ENCODE peak calls at places on chromosome 1, in four cellular contexts. Z is HCT116, D is H1, T is K562. G is an unnamed sample.

GRCh38 chr1:172531412-172531811 is 1.5 kb upstream of the SUCO start:
- DNase-seq in Z (no peak), D (no peak), T (no peak), G (no peak)

GRCh38 chr1:166910396-166910994 is 34.4 kb upstream of the TADA1 start:
- DNase-seq in Z (peak), D (peak), T (peak), G (peak)

GRCh38 chr1:214637722-214638473 is 34.9 kb downstream of the CENPF start:
- DNase-seq in Z (peak), D (no peak), T (peak), G (peak)

GRCh38 chr1:69055223-69055622 is 512.5 kb upstream of the LRRC7 start:
- DNase-seq in Z (no peak), D (no peak), T (no peak), G (no peak)

GRCh38 chr1:92201973-92202372 is 15.7 kb upstream of the C1orf146 start:
- DNase-seq in Z (no peak), D (no peak), T (no peak), G (no peak)

GRCh38 chr1:145786271-145786670 is 37.6 kb downstream of the RNF115 start:
- DNase-seq in Z (no peak), D (no peak), T (no peak), G (no peak)

GRCh38 chr1:72845981-72846380 is 563.6 kb upstream of the NEGR1 start:
- DNase-seq in Z (no peak), D (no peak), T (no peak), G (no peak)

GRCh38 chr1:37634554-37635308 is at the start of gene RSPO1:
- DNase-seq in Z (no peak), D (no peak), T (peak), G (no peak)

GRCh38 chr1:211566431-211567025 is 12.4 kb downstream of the SLC30A1 start:
- DNase-seq in Z (no peak), D (no peak), T (no peak), G (no peak)

GRCh38 chr1:92957020-92957734 is 4.1 kb downstream of the DIPK1A start:
- DNase-seq in Z (no peak), D (no peak), T (peak), G (no peak)

GRCh38 chr1:227043755-227044154 is 103.7 kb downstream of the COQ8A start:
- DNase-seq in Z (no peak), D (no peak), T (peak), G (no peak)

GRCh38 chr1:45954401-45954847 is 151.0 kb downstream of the MAST2 start:
- DNase-seq in Z (peak), D (no peak), T (no peak), G (peak)
- TF ChIP-seq YY1 in Z (no peak), D (no peak), T (no peak), G (no peak)

GRCh38 chr1:65148548-65149390 is 766 bp downstream of the AK4 start:
- DNase-seq in Z (no peak), D (peak), T (peak), G (no peak)
- TF ChIP-seq POLR2A in Z (no peak), D (peak), T (no peak), G (peak)

GRCh38 chr1:45329445-45329844 is 2.8 kb downstream of the HPDL start:
- DNase-seq in Z (no peak), D (peak), T (no peak), G (no peak)

GRCh38 chr1:45326627-45327591 is at the start of gene HPDL:
- DNase-seq in Z (no peak), D (peak), T (peak), G (no peak)

GRCh38 chr1:45328680-45329079 is 2.0 kb downstream of the HPDL start:
- DNase-seq in Z (no peak), D (no peak), T (peak), G (no peak)

GRCh38 chr1:45325816-45326506 is 734 bp upstream of the HPDL start:
- DNase-seq in Z (no peak), D (no peak), T (peak), G (no peak)

GRCh38 chr1:45327644-45328515 is 1.2 kb downstream of the HPDL start:
- DNase-seq in Z (no peak), D (no peak), T (peak), G (no peak)
- TF ChIP-seq YY1 in Z (no peak), D (no peak), T (no peak), G (no peak)

DNA sequence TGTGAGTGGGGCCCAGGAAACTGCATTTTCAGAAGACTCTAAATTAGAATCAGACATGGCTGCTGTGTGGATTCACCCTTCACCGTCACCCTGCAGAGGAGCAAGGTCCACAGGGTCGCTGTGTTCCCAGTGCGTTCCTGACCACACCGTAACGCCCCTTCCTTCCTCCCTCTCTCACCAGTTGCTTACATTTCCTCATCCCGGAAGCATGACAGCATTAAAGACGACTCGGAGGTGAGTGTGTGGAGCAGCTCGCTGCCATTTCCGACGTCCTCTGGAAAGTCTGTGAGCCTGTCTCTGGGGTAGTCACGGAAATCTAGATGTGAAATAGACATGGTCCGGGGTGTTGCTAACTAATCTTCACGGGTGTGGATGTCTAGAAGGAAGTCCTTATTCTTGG is 45.9 kb downstream of the FAAP20 start:
- DNase-seq in Z (no peak), D (no peak), T (no peak), G (no peak)
- TF ChIP-seq POLR2A in Z (no peak), D (no peak), T (no peak), G (no peak)

DNA sequence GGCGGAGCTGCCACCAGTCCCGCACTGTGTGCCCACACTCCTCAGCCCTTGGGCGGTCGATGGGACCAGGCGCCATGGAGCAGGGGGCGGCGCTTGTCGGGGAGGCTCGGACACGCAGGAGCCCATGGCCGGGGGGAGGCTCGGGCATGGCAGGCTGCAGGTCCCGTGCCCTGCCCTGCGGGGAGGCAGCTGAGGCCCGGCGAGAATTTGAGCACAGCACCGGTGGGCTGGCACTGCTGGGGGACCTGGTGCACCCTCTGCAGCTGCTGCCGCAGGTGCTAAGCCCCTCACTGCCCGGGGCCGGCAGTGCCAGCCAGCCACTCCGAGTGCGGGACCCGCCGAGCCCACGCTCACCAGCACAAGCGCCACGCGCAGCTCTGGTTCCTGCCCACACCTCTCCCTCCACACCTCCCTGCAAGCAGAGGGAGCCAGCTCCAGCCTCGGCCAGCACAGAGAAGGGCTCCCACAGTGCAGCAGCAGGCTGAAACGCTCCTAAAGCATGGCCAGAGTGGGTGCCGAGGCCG is 267.7 kb downstream of the RYR2 start:
- DNase-seq in Z (no peak), D (no peak), T (no peak), G (no peak)
- TF ChIP-seq YY1 in Z (no peak), D (no peak), T (no peak), G (no peak)

DNA sequence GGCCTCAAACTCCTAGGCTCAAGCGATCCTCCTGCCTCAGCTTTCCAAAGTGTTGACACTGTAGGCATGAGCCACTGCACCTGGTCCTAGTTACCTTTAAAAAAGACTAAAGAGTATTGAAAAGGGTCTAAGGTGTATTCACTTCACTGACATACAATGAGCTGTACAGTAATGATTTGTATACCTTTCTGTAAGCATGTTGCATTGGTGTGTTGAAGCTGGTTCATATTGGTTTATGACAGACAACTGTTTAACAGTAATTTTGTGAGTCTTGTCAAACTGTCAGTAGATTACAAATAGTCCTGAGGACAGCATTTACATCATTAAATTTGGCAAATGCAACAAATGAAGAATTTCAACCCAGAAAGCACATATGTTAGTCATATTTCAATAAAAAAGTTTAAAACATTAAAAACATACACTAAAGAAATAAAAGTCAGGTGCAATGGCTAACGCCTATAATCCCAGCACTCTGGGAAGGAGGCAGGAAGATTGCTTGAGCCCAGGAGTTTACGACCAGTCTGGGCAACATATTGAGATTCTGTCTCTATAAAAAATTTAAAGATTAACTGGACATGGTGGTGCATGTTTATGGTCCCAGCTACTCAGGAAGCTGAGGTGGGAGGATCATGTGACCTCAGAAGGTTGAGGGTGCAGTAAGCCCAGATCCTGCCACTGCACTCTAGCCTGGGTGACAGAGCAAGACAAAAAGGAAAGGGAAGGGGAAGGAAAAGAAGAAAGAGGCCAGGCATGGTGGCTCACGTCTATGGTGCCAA is 88.3 kb upstream of the HP1BP3 start:
- DNase-seq in Z (no peak), D (no peak), T (no peak), G (no peak)
- TF ChIP-seq POLR2A in Z (no peak), D (no peak), T (no peak), G (no peak)

GRCh38 chr1:7121622-7121988 is 336.4 kb downstream of the CAMTA1 start:
- DNase-seq in Z (no peak), D (no peak), T (no peak), G (no peak)
- TF ChIP-seq YY1 in Z (no peak), D (no peak), T (no peak), G (no peak)

GRCh38 chr1:10472220-10473144 is at the start of gene DFFA:
- DNase-seq in Z (peak), D (peak), T (peak), G (peak)
- TF ChIP-seq POLR2A in Z (peak), D (peak), T (peak), G (peak)

G was measured in HepG2.